ENCODE peak calls at places on chromosomes 7 and 10, in seven cellular contexts. M, T, Z, R, N, J and Y are unnamed samples.

GRCh38 chr7:14834456-14834855 is 68.1 kb downstream of the DGKB start:
- DNase-seq in M (peak), T (no peak), Z (no peak), R (peak), N (peak), J (no peak), Y (peak)

GRCh38 chr7:22640269-22640668 is 86.7 kb upstream of the IL6 start:
- DNase-seq in M (no peak), T (no peak), Z (no peak), R (no peak), N (no peak), J (no peak), Y (no peak)

GRCh38 chr10:491667-492424 is 197.6 kb downstream of the DIP2C start:
- DNase-seq in M (no peak), T (no peak), Z (no peak), R (no peak), N (no peak), J (no peak), Y (no peak)

GRCh38 chr7:84412161-84412969 is 217.8 kb upstream of the SEMA3A start:
- DNase-seq in M (peak), T (no peak), Z (peak), R (peak), N (peak), J (no peak), Y (peak)

GRCh38 chr7:155230169-155230593 is 67.5 kb upstream of the INSIG1 start:
- DNase-seq in M (peak), T (no peak), Z (no peak), R (peak), N (peak), J (no peak), Y (peak)

GRCh38 chr10:22475857-22476600 is 130.7 kb downstream of the SPAG6 start:
- DNase-seq in M (no peak), T (no peak), Z (no peak), R (peak), N (no peak), J (no peak), Y (no peak)

GRCh38 chr10:132382231-132382922 is 14.6 kb upstream of the PWWP2B start:
- DNase-seq in M (peak), T (no peak), Z (no peak), R (peak), N (peak), J (no peak), Y (peak)

GRCh38 chr7:140229591-140230516 is 53.1 kb upstream of the KDM7A start:
- DNase-seq in M (no peak), T (no peak), Z (no peak), R (no peak), N (no peak), J (peak), Y (no peak)

GRCh38 chr7:91185771-91186170 is 78.5 kb upstream of the FZD1 start:
- DNase-seq in M (peak), T (no peak), Z (no peak), R (peak), N (no peak), J (no peak), Y (peak)

GRCh38 chr7:150737265-150738055 is at the start of gene GIMAP5:
- DNase-seq in M (peak), T (no peak), Z (no peak), R (no peak), N (no peak), J (no peak), Y (no peak)

GRCh38 chr10:70575874-70576802 is 26.4 kb downstream of the PRF1 start:
- DNase-seq in M (peak), T (peak), Z (peak), R (peak), N (peak), J (peak), Y (peak)

GRCh38 chr10:116744163-116744788 is 1.9 kb upstream of the HSPA12A start:
- DNase-seq in M (no peak), T (no peak), Z (no peak), R (no peak), N (no peak), J (no peak), Y (no peak)

GRCh38 chr10:74883428-74883827 is 57.0 kb downstream of the KAT6B start:
- DNase-seq in M (no peak), T (no peak), Z (no peak), R (no peak), N (no peak), J (no peak), Y (no peak)

GRCh38 chr10:90430186-90430585 is 427.7 kb downstream of the HTR7 start:
- DNase-seq in M (no peak), T (peak), Z (no peak), R (no peak), N (no peak), J (no peak), Y (no peak)

GRCh38 chr7:3861371-3861770 is 560.3 kb downstream of the SDK1 start:
- DNase-seq in M (no peak), T (no peak), Z (no peak), R (no peak), N (peak), J (no peak), Y (no peak)

GRCh38 chr7:1193593-1194424 is 33.8 kb upstream of the ZFAND2A start:
- DNase-seq in M (peak), T (peak), Z (peak), R (peak), N (peak), J (no peak), Y (peak)

GRCh38 chr7:66847879-66848810 is 72.9 kb upstream of the TMEM248 start:
- DNase-seq in M (peak), T (no peak), Z (no peak), R (peak), N (peak), J (no peak), Y (peak)

GRCh38 chr7:50821457-50821977 is 38.8 kb upstream of the GRB10 start:
- DNase-seq in M (no peak), T (no peak), Z (no peak), R (no peak), N (peak), J (no peak), Y (peak)